ENCODE peak calls at places on chromosomes 6 and 20, in nine cellular contexts. S is Right ventricle myocardium inferior; C is mesothelial cell of epicardium; Q is C1 segment of cervical spinal cord; O is stimulated activated naive B cell treated with anti-CD40 and anti-IgM and Interleukin-4, amounts not matched to agents 10 μg/mL and 1 μg/mL and 100 μg/mL, for 72 hours; X is A172; L is activated gamma-delta T cell; V is A549; K is NCI-H1092 treated with DMSO at 0.1 percent for 48 hours. A is an unnamed sample.

GRCh38 chr20:45368221-45368980 is 5.4 kb downstream of the SYS1 start:
- DNase-seq in S (no peak), C (no peak), Q (no peak), O (peak), X (no peak), L (no peak), V (no peak), K (no peak), A (no peak)

GRCh38 chr6:87682310-87682709 is 19.7 kb downstream of the AKIRIN2 start:
- DNase-seq in S (no peak), C (no peak), Q (no peak), O (no peak), X (peak), L (no peak), V (no peak), K (no peak), A (no peak)

GRCh38 chr6:141598487-141598886 is 534.2 kb upstream of the GJE1 start:
- DNase-seq in S (no peak), C (no peak), Q (no peak), O (no peak), X (no peak), L (no peak), V (no peak), K (no peak), A (no peak)

GRCh38 chr20:51531141-51531710 is 11.3 kb downstream of the NFATC2 start:
- DNase-seq in S (no peak), C (no peak), Q (no peak), O (peak), X (peak), L (peak), V (peak), K (no peak), A (no peak)

GRCh38 chr20:43824279-43824678 is 90.4 kb upstream of the TOX2 start:
- DNase-seq in S (no peak), C (no peak), Q (no peak), O (no peak), X (no peak), L (no peak), V (no peak), K (no peak), A (no peak)

GRCh38 chr6:7276199-7276524 is 36.8 kb downstream of the SSR1 start:
- DNase-seq in S (no peak), C (no peak), Q (no peak), O (no peak), X (no peak), L (no peak), V (no peak), K (no peak), A (no peak)

GRCh38 chr20:46683939-46684750 is 5.1 kb downstream of the TP53RK start:
- DNase-seq in S (no peak), C (peak), Q (no peak), O (no peak), X (no peak), L (no peak), V (no peak), K (no peak), A (no peak)

GRCh38 chr20:19083136-19083621 is 129.3 kb upstream of the SLC24A3 start:
- DNase-seq in S (no peak), C (no peak), Q (no peak), O (no peak), X (no peak), L (no peak), V (no peak), K (no peak), A (no peak)

GRCh38 chr20:45905505-45906079 is 6.4 kb downstream of the PLTP start:
- DNase-seq in S (no peak), C (no peak), Q (no peak), O (no peak), X (peak), L (no peak), V (peak), K (no peak), A (no peak)

GRCh38 chr20:35093245-35093884 is 758 bp upstream of the TRPC4AP start:
- DNase-seq in S (no peak), C (no peak), Q (no peak), O (no peak), X (peak), L (no peak), V (peak), K (no peak), A (no peak)

GRCh38 chr20:36318166-36318565 is 12.0 kb downstream of the DLGAP4 start:
- DNase-seq in S (no peak), C (no peak), Q (no peak), O (no peak), X (no peak), L (no peak), V (no peak), K (no peak), A (no peak)

GRCh38 chr6:17212541-17213371 is 68.4 kb upstream of the RBM24 start:
- DNase-seq in S (no peak), C (no peak), Q (no peak), O (no peak), X (no peak), L (no peak), V (no peak), K (peak), A (no peak)

GRCh38 chr20:49647509-49647908 is 66.2 kb downstream of the B4GALT5 start:
- DNase-seq in S (no peak), C (no peak), Q (no peak), O (no peak), X (peak), L (no peak), V (peak), K (no peak), A (no peak)

GRCh38 chr6:1612902-1613301 is 3.2 kb downstream of the FOXC1 start:
- DNase-seq in S (no peak), C (no peak), Q (no peak), O (no peak), X (peak), L (no peak), V (no peak), K (no peak), A (no peak)

GRCh38 chr6:5652738-5653137 is 354.0 kb downstream of the NRN1 start:
- DNase-seq in S (no peak), C (no peak), Q (no peak), O (no peak), X (no peak), L (no peak), V (no peak), K (no peak), A (no peak)

GRCh38 chr20:49420292-49420691 is 62.2 kb downstream of the KCNB1 start:
- DNase-seq in S (no peak), C (no peak), Q (no peak), O (no peak), X (no peak), L (no peak), V (no peak), K (no peak), A (no peak)

GRCh38 chr20:48392407-48393310 is 435.1 kb downstream of the PREX1 start:
- DNase-seq in S (no peak), C (no peak), Q (no peak), O (no peak), X (no peak), L (no peak), V (no peak), K (no peak), A (no peak)

GRCh38 chr20:12511499-12511898 is 497.3 kb upstream of the SPTLC3 start:
- DNase-seq in S (no peak), C (no peak), Q (no peak), O (no peak), X (no peak), L (no peak), V (no peak), K (no peak), A (no peak)

GRCh38 chr6:132598473-132598872 is 8.9 kb upstream of the TAAR5 start:
- DNase-seq in S (no peak), C (no peak), Q (no peak), O (no peak), X (peak), L (no peak), V (peak), K (no peak), A (no peak)

GRCh38 chr20:63977392-63978276 is 1.8 kb downstream of the SAMD10 start:
- DNase-seq in S (no peak), C (no peak), Q (no peak), O (no peak), X (peak), L (peak), V (peak), K (no peak), A (no peak)

GRCh38 chr20:10674684-10675455 is 1.1 kb upstream of the JAG1 start:
- DNase-seq in S (peak), C (peak), Q (no peak), O (peak), X (peak), L (no peak), V (peak), K (peak), A (no peak)

GRCh38 chr6:26629373-26629772 is 30.2 kb downstream of the ZNF322 start:
- DNase-seq in S (no peak), C (no peak), Q (no peak), O (no peak), X (no peak), L (no peak), V (no peak), K (no peak), A (no peak)

GRCh38 chr6:85537055-85537494 is 56.6 kb downstream of the SNX14 start:
- DNase-seq in S (no peak), C (no peak), Q (no peak), O (no peak), X (peak), L (no peak), V (no peak), K (peak), A (no peak)

GRCh38 chr6:20483902-20484497 is 50.3 kb upstream of the CDKAL1 start:
- DNase-seq in S (no peak), C (no peak), Q (no peak), O (no peak), X (no peak), L (no peak), V (no peak), K (no peak), A (no peak)

GRCh38 chr20:4724459-4725262 is 3.0 kb downstream of the PRND start:
- DNase-seq in S (no peak), C (no peak), Q (no peak), O (no peak), X (no peak), L (no peak), V (no peak), K (no peak), A (no peak)

A was measured in glomerular endothelial cell.